ENCODE peak calls at places on chromosomes 16 and 17, in five cellular contexts. G is GM23338, K is Calu3, L is epithelial cell of esophagus, T is fibroblast of lung. E is an unnamed sample.

GRCh38 chr17:70169707-70170597 is 620 bp downstream of the KCNJ2 start:
- DNase-seq in G (peak; percentile 24), K (no peak), T (peak; percentile 26), L (peak; percentile 21), E (no peak)

GRCh38 chr17:82461827-82462524 is 3.4 kb downstream of the NARF start:
- DNase-seq in G (no peak), L (peak; percentile 35), K (peak; percentile 57), T (no peak), E (no peak)

GRCh38 chr17:7588553-7589203 is 1.2 kb downstream of the SOX15 start:
- DNase-seq in K (no peak), G (peak; percentile 59), T (no peak), L (peak; percentile 42), E (peak; percentile 53)

GRCh38 chr16:14300631-14301149 is 229.6 kb downstream of the MRTFB start:
- DNase-seq in G (peak; percentile 70), T (peak; percentile 82), K (peak; percentile 76), L (peak; percentile 91), E (peak; percentile 76)

GRCh38 chr16:49700222-49700927 is 155.5 kb downstream of the ZNF423 start:
- DNase-seq in K (no peak), T (peak; percentile 33), L (no peak), G (peak; percentile 60), E (no peak)

GRCh38 chr17:76726231-76726765 is at the start of gene JMJD6:
- DNase-seq in K (peak; percentile 95), T (peak; percentile 95), G (peak; percentile 96), L (peak; percentile 98), E (peak; percentile 97)

GRCh38 chr16:80994451-80994850 is 12.2 kb downstream of the CMC2 start:
- DNase-seq in K (no peak), T (peak; percentile 55), G (no peak), L (no peak), E (no peak)

GRCh38 chr17:15444805-15445204 is 22.6 kb downstream of the CDRT4 start:
- DNase-seq in G (no peak), L (no peak), T (peak; percentile 93), K (no peak), E (no peak)

GRCh38 chr17:66373944-66374817 is 71.8 kb downstream of the PRKCA start:
- DNase-seq in G (peak; percentile 21), L (no peak), K (peak; percentile 58), T (peak; percentile 74), E (no peak)

DNA sequence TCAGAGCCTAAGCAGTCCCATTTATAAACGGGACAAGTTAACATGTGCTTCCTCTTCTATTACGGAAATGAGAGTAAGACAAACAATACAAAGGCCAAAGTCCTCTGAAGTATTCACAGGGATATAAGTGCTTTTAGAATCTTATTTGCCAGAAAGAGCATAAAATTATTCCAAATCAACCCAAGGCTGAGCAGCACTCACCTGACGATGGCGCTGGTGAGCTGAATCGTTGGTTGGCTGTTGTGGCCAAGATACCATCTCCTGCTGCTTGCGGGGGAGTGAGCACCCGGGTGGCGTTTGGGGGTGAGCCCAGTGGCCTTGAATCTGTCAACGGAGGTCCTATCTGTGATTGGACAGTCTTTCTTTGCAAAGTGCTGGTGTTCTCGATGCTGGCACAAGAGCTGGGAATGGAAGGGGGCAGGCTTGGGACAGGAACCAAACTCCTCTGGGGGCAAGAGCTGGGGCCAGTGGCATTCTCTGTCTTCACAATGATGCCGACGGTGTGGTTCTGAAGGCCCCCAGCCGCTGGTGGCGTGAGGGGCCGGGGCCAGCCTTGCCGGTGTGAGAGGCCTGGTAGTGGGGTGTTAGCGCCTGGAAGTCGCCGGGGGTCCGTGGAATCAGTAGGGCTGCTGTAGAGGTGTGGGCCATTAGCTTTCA is 9.5 kb upstream of the DHRS13 start:
- DNase-seq in G (peak; percentile 51), T (no peak), K (no peak), L (no peak), E (no peak)
- TF ChIP-seq CTCF in G (peak; percentile 60), T (peak; percentile 31), K (peak; percentile 11), L (no peak), E (no peak)

GRCh38 chr16:85707528-85708095 is 18.9 kb upstream of the GINS2 start:
- DNase-seq in G (no peak), K (no peak), L (no peak), T (no peak), E (no peak)

GRCh38 chr16:85708338-85708737 is 19.6 kb upstream of the GINS2 start:
- DNase-seq in K (no peak), L (no peak), G (no peak), T (no peak), E (no peak)

GRCh38 chr16:85706449-85707034 is 17.8 kb upstream of the GINS2 start:
- DNase-seq in G (no peak), K (no peak), L (no peak), T (no peak), E (no peak)

GRCh38 chr16:85704011-85704410 is 15.3 kb upstream of the GINS2 start:
- DNase-seq in T (no peak), G (no peak), K (no peak), L (no peak), E (no peak)

GRCh38 chr16:85704900-85705846 is 16.4 kb upstream of the GINS2 start:
- DNase-seq in T (no peak), K (no peak), L (no peak), G (no peak), E (no peak)
- TF ChIP-seq CTCF in T (no peak), K (no peak), L (no peak), G (peak; percentile 34), E (no peak)

GRCh38 chr16:67544329-67544841 is 15.8 kb downstream of the RIPOR1 start:
- DNase-seq in L (peak; percentile 61), G (no peak), K (no peak), T (no peak), E (no peak)
- TF ChIP-seq CTCF in L (peak; percentile 11), G (peak; percentile 54), K (no peak), T (no peak), E (no peak)

GRCh38 chr16:58301052-58301451 is 6.2 kb upstream of the PRSS54 start:
- DNase-seq in G (no peak), K (no peak), T (no peak), L (no peak), E (no peak)

GRCh38 chr16:58299757-58300349 is 5.0 kb upstream of the PRSS54 start:
- DNase-seq in G (peak; percentile 80), K (peak; percentile 46), L (peak; percentile 21), T (peak; percentile 1), E (no peak)
- TF ChIP-seq CTCF in G (peak; percentile 95), K (peak; percentile 53), L (peak; percentile 49), T (peak; percentile 66), E (peak; percentile 60)

DNA sequence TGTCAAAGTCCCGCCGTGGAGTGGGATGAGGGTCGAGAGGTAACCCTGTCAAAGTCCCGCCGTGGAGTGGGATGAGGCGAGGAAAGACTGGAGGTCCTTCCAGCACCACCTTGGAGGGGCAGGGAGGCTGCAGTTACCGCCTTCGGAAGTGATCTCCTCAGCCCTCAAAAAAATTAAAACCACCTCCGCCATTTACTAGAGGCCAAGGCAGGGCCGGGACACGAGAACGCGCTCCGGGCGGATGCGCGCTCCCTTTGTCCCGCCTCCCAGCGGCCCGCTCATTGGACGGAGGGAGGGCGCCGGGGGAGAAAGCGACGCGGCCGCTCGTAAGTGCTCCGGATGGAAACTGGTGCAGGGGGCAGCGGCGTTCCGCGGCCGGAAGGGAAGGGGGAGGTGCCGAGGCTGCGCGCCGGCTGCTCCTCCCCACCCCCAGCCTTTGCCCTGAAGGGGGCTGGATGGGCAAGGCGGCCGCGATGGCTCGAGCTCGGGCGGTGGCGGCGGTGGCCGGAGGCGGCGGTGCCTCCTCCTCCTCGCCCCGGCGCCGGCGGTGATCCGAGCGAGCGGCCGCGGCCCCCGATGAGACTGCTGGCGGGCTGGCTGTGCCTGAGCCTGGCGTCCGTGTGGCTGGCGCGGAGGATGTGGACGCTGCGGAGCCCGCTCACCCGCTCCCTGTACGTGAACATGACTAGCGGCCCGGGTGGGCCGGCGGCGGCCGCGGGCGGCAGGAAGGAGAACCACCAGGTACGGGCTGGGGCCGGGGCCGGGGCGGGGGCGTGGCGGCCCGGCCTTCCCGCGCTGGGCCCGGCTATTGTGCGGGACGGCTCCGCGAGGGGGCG is at the start of gene METTL9:
- DNase-seq in L (peak; percentile 97), K (peak; percentile 98), G (peak; percentile 98), T (peak; percentile 94), E (peak; percentile 93)
- TF ChIP-seq CTCF in L (no peak), K (peak; percentile 16), G (no peak), T (no peak), E (no peak)

GRCh38 chr17:55259684-55260111 is 5.1 kb upstream of the HLF start:
- DNase-seq in K (no peak), G (no peak), T (no peak), L (peak; percentile 29), E (no peak)

GRCh38 chr17:55258578-55259135 is 6.1 kb upstream of the HLF start:
- DNase-seq in K (no peak), L (no peak), G (no peak), T (no peak), E (no peak)

GRCh38 chr17:55264273-55264639 is 504 bp upstream of the HLF start:
- DNase-seq in K (no peak), L (no peak), T (no peak), G (peak; percentile 31), E (no peak)

GRCh38 chr17:55263565-55264272 is 1.0 kb upstream of the HLF start:
- DNase-seq in T (no peak), L (no peak), K (no peak), G (peak; percentile 44), E (no peak)

GRCh38 chr17:55261311-55261710 is 3.4 kb upstream of the HLF start:
- DNase-seq in L (no peak), K (no peak), G (no peak), T (no peak), E (no peak)
- TF ChIP-seq CTCF in L (no peak), K (no peak), G (no peak), T (no peak), E (no peak)

GRCh38 chr17:41728056-41728455 is 6.4 kb downstream of the HAP1 start:
- DNase-seq in T (no peak), L (no peak), K (no peak), G (no peak), E (no peak)

GRCh38 chr17:41731836-41732235 is 2.6 kb downstream of the HAP1 start:
- DNase-seq in G (no peak), T (no peak), L (no peak), K (no peak), E (no peak)

GRCh38 chr17:41734139-41734948 is at the start of gene HAP1:
- DNase-seq in T (peak; percentile 19), L (peak; percentile 50), G (peak; percentile 76), K (peak; percentile 66), E (peak; percentile 65)

GRCh38 chr17:41733348-41734138 is 900 bp downstream of the HAP1 start:
- DNase-seq in K (no peak), T (no peak), L (no peak), G (no peak), E (no peak)

GRCh38 chr17:41730479-41730878 is 4.0 kb downstream of the HAP1 start:
- DNase-seq in G (no peak), L (no peak), K (no peak), T (no peak), E (no peak)
- TF ChIP-seq CTCF in G (no peak), L (no peak), K (no peak), T (no peak), E (no peak)

E was measured in RWPE1.